ENCODE peak calls at places on chromosomes 2 and 18, in six cellular contexts. One of them, this sample, is unnamed.

GRCh38 chr18:73214970-73215369 is 347.2 kb upstream of the NETO1 start:
- DNase-seq in K562: no peak
- DNase-seq in HepG2: no peak
- DNase-seq in H1: no peak
- DNase-seq in HCT116: no peak
- DNase-seq in GM12878: no peak
- DNase-seq in this sample: no peak

GRCh38 chr2:37117566-37117965 is 33.2 kb downstream of the GPATCH11 start:
- DNase-seq in K562: no peak
- DNase-seq in HCT116: no peak
- DNase-seq in H1: no peak
- DNase-seq in GM12878: no peak
- DNase-seq in HepG2: no peak
- DNase-seq in this sample: no peak

GRCh38 chr2:237126519-237126918 is 40.8 kb downstream of the COPS8 start:
- DNase-seq in HCT116: no peak
- DNase-seq in GM12878: no peak
- DNase-seq in H1: no peak
- DNase-seq in HepG2: no peak
- DNase-seq in K562: no peak
- DNase-seq in this sample: no peak

GRCh38 chr2:126381081-126381480 is 274.9 kb upstream of the GYPC start:
- DNase-seq in HCT116: no peak
- DNase-seq in HepG2: no peak
- DNase-seq in K562: no peak
- DNase-seq in H1: no peak
- DNase-seq in GM12878: no peak
- DNase-seq in this sample: no peak

GRCh38 chr2:240435955-240436625 is 627 bp downstream of the GPC1 start:
- DNase-seq in H1: no peak
- DNase-seq in GM12878: no peak
- DNase-seq in K562: no peak
- DNase-seq in HepG2: no peak
- DNase-seq in HCT116: no peak
- DNase-seq in this sample: no peak

GRCh38 chr2:37894047-37894446 is 31.0 kb upstream of the RMDN2 start:
- DNase-seq in HepG2: no peak
- DNase-seq in GM12878: no peak
- DNase-seq in K562: no peak
- DNase-seq in H1: no peak
- DNase-seq in HCT116: no peak
- DNase-seq in this sample: no peak

GRCh38 chr2:76711490-76711889 is 810.7 kb downstream of the LRRTM4 start:
- DNase-seq in H1: no peak
- DNase-seq in GM12878: no peak
- DNase-seq in HepG2: no peak
- DNase-seq in HCT116: no peak
- DNase-seq in K562: no peak
- DNase-seq in this sample: no peak

GRCh38 chr2:136191041-136191440 is 73.1 kb upstream of the CXCR4 start:
- DNase-seq in H1: no peak
- DNase-seq in GM12878: no peak
- DNase-seq in HCT116: no peak
- DNase-seq in HepG2: no peak
- DNase-seq in K562: no peak
- DNase-seq in this sample: no peak

GRCh38 chr2:8676915-8677645 is 4.8 kb upstream of the ID2 start:
- DNase-seq in HCT116: no peak
- DNase-seq in K562: no peak
- DNase-seq in HepG2: no peak
- DNase-seq in H1: no peak
- DNase-seq in GM12878: no peak
- DNase-seq in this sample: no peak

GRCh38 chr2:219124379-219125110 is 36.1 kb downstream of the NHEJ1 start:
- DNase-seq in K562: peak; percentile 74
- DNase-seq in H1: no peak
- DNase-seq in HCT116: no peak
- DNase-seq in GM12878: no peak
- DNase-seq in HepG2: no peak
- DNase-seq in this sample: no peak

GRCh38 chr18:77136871-77137665 is 4.5 kb upstream of the MBP start:
- DNase-seq in GM12878: no peak
- DNase-seq in K562: no peak
- DNase-seq in HCT116: no peak
- DNase-seq in HepG2: no peak
- DNase-seq in H1: no peak
- DNase-seq in this sample: no peak

GRCh38 chr18:56789004-56789888 is 138.1 kb downstream of the WDR7 start:
- DNase-seq in H1: no peak
- DNase-seq in GM12878: no peak
- DNase-seq in K562: peak; percentile 48
- DNase-seq in HepG2: peak; percentile 33
- DNase-seq in HCT116: peak; percentile 23
- DNase-seq in this sample: peak; percentile 33

GRCh38 chr2:65053199-65053598 is 3.0 kb upstream of the CEP68 start:
- DNase-seq in GM12878: peak; percentile 91
- DNase-seq in HepG2: no peak
- DNase-seq in K562: no peak
- DNase-seq in H1: no peak
- DNase-seq in HCT116: no peak
- DNase-seq in this sample: no peak

GRCh38 chr2:76169289-76169688 is 458.6 kb upstream of the GCFC2 start:
- DNase-seq in HCT116: no peak
- DNase-seq in HepG2: no peak
- DNase-seq in GM12878: no peak
- DNase-seq in K562: no peak
- DNase-seq in H1: no peak
- DNase-seq in this sample: no peak

GRCh38 chr2:33426666-33427231 is 49.7 kb upstream of the RASGRP3 start:
- DNase-seq in K562: peak; percentile 52
- DNase-seq in HepG2: peak; percentile 23
- DNase-seq in GM12878: no peak
- DNase-seq in H1: no peak
- DNase-seq in HCT116: no peak
- DNase-seq in this sample: no peak

GRCh38 chr2:181185948-181186347 is 205.5 kb downstream of the UBE2E3 start:
- DNase-seq in GM12878: no peak
- DNase-seq in K562: no peak
- DNase-seq in HCT116: no peak
- DNase-seq in HepG2: no peak
- DNase-seq in H1: no peak
- DNase-seq in this sample: no peak

GRCh38 chr2:109479804-109480203 is 134.0 kb downstream of the SEPTIN10 start:
- DNase-seq in H1: no peak
- DNase-seq in K562: no peak
- DNase-seq in GM12878: no peak
- DNase-seq in HepG2: no peak
- DNase-seq in HCT116: no peak
- DNase-seq in this sample: no peak

GRCh38 chr2:79984476-79984875 is 320.1 kb downstream of the LRRTM1 start:
- DNase-seq in HCT116: no peak
- DNase-seq in HepG2: no peak
- DNase-seq in K562: no peak
- DNase-seq in H1: no peak
- DNase-seq in GM12878: no peak
- DNase-seq in this sample: no peak

GRCh38 chr2:51782874-51783765 is 751.2 kb upstream of the NRXN1 start:
- DNase-seq in K562: no peak
- DNase-seq in HCT116: peak; percentile 29
- DNase-seq in GM12878: no peak
- DNase-seq in HepG2: no peak
- DNase-seq in H1: no peak
- DNase-seq in this sample: no peak

GRCh38 chr2:193679850-193680249 is 1485.1 kb upstream of the TMEFF2 start:
- DNase-seq in HepG2: no peak
- DNase-seq in K562: no peak
- DNase-seq in H1: no peak
- DNase-seq in HCT116: no peak
- DNase-seq in GM12878: no peak
- DNase-seq in this sample: no peak

GRCh38 chr2:28374331-28374730 is 18.3 kb upstream of the FOSL2 start:
- DNase-seq in K562: no peak
- DNase-seq in HepG2: no peak
- DNase-seq in HCT116: no peak
- DNase-seq in GM12878: no peak
- DNase-seq in H1: no peak
- DNase-seq in this sample: no peak

GRCh38 chr2:213545964-213546363 is 261.7 kb downstream of the SPAG16 start:
- DNase-seq in HepG2: no peak
- DNase-seq in K562: no peak
- DNase-seq in HCT116: no peak
- DNase-seq in GM12878: no peak
- DNase-seq in H1: no peak
- DNase-seq in this sample: no peak

GRCh38 chr2:120803085-120803484 is 67.4 kb downstream of the GLI2 start:
- DNase-seq in GM12878: no peak
- DNase-seq in K562: no peak
- DNase-seq in HepG2: no peak
- DNase-seq in HCT116: no peak
- DNase-seq in H1: no peak
- DNase-seq in this sample: no peak

GRCh38 chr18:10213526-10213925 is 240.9 kb upstream of the APCDD1 start:
- DNase-seq in HepG2: no peak
- DNase-seq in HCT116: no peak
- DNase-seq in H1: no peak
- DNase-seq in GM12878: peak; percentile 41
- DNase-seq in K562: no peak
- DNase-seq in this sample: no peak

GRCh38 chr18:72652990-72653593 is 109.0 kb upstream of the CBLN2 start:
- DNase-seq in H1: peak; percentile 29
- DNase-seq in K562: peak; percentile 29
- DNase-seq in HCT116: no peak
- DNase-seq in GM12878: no peak
- DNase-seq in HepG2: peak; percentile 48
- DNase-seq in this sample: peak; percentile 22

GRCh38 chr2:98012561-98012979 is 16.8 kb upstream of the TMEM131 start:
- DNase-seq in GM12878: peak; percentile 88
- DNase-seq in HCT116: no peak
- DNase-seq in HepG2: no peak
- DNase-seq in H1: no peak
- DNase-seq in K562: no peak
- DNase-seq in this sample: no peak

GRCh38 chr18:76903386-76903785 is 81.0 kb downstream of the ZNF236 start:
- DNase-seq in K562: no peak
- DNase-seq in HepG2: no peak
- DNase-seq in HCT116: no peak
- DNase-seq in H1: no peak
- DNase-seq in GM12878: no peak
- DNase-seq in this sample: no peak

GRCh38 chr18:56353676-56354260 is 284.6 kb downstream of the TXNL1 start:
- DNase-seq in HCT116: no peak
- DNase-seq in GM12878: no peak
- DNase-seq in K562: no peak
- DNase-seq in HepG2: no peak
- DNase-seq in H1: no peak
- DNase-seq in this sample: no peak

GRCh38 chr2:37625156-37625555 is 46.3 kb downstream of the CDC42EP3 start:
- DNase-seq in H1: no peak
- DNase-seq in K562: no peak
- DNase-seq in HepG2: no peak
- DNase-seq in HCT116: no peak
- DNase-seq in GM12878: no peak
- DNase-seq in this sample: no peak

GRCh38 chr18:42559292-42559691 is 556.2 kb downstream of the RIT2 start:
- DNase-seq in K562: no peak
- DNase-seq in HCT116: no peak
- DNase-seq in GM12878: no peak
- DNase-seq in H1: no peak
- DNase-seq in HepG2: no peak
- DNase-seq in this sample: no peak

GRCh38 chr2:207202645-207203044 is 36.9 kb upstream of the KLF7 start:
- DNase-seq in GM12878: no peak
- DNase-seq in H1: no peak
- DNase-seq in HepG2: peak; percentile 28
- DNase-seq in HCT116: peak; percentile 4
- DNase-seq in K562: peak; percentile 28
- DNase-seq in this sample: peak; percentile 49

GRCh38 chr2:148882051-148882450 is 7.0 kb downstream of the KIF5C start:
- DNase-seq in K562: peak; percentile 45
- DNase-seq in HCT116: no peak
- DNase-seq in HepG2: peak; percentile 22
- DNase-seq in H1: no peak
- DNase-seq in GM12878: no peak
- DNase-seq in this sample: no peak
- TF ChIP-seq ZNF274 in K562: no peak
- TF ChIP-seq ZNF274 in HCT116: no peak
- TF ChIP-seq ZNF274 in HepG2: no peak
- TF ChIP-seq ZNF274 in H1: no peak
- TF ChIP-seq ZNF274 in GM12878: no peak
- TF ChIP-seq ZNF274 in this sample: no peak

GRCh38 chr2:102313025-102313424 is 1.7 kb downstream of the IL1RL1 start:
- DNase-seq in K562: no peak
- DNase-seq in GM12878: no peak
- DNase-seq in HCT116: no peak
- DNase-seq in H1: no peak
- DNase-seq in HepG2: no peak
- DNase-seq in this sample: no peak
- TF ChIP-seq ZNF274 in K562: no peak
- TF ChIP-seq ZNF274 in GM12878: no peak
- TF ChIP-seq ZNF274 in HCT116: no peak
- TF ChIP-seq ZNF274 in H1: no peak
- TF ChIP-seq ZNF274 in HepG2: no peak
- TF ChIP-seq ZNF274 in this sample: no peak

GRCh38 chr2:30721241-30721640 is 86.0 kb downstream of the CAPN13 start:
- DNase-seq in GM12878: no peak
- DNase-seq in H1: no peak
- DNase-seq in HCT116: no peak
- DNase-seq in HepG2: no peak
- DNase-seq in K562: no peak
- DNase-seq in this sample: no peak
- TF ChIP-seq ZNF274 in GM12878: no peak
- TF ChIP-seq ZNF274 in H1: no peak
- TF ChIP-seq ZNF274 in HCT116: no peak
- TF ChIP-seq ZNF274 in HepG2: no peak
- TF ChIP-seq ZNF274 in K562: no peak
- TF ChIP-seq ZNF274 in this sample: no peak

DNA sequence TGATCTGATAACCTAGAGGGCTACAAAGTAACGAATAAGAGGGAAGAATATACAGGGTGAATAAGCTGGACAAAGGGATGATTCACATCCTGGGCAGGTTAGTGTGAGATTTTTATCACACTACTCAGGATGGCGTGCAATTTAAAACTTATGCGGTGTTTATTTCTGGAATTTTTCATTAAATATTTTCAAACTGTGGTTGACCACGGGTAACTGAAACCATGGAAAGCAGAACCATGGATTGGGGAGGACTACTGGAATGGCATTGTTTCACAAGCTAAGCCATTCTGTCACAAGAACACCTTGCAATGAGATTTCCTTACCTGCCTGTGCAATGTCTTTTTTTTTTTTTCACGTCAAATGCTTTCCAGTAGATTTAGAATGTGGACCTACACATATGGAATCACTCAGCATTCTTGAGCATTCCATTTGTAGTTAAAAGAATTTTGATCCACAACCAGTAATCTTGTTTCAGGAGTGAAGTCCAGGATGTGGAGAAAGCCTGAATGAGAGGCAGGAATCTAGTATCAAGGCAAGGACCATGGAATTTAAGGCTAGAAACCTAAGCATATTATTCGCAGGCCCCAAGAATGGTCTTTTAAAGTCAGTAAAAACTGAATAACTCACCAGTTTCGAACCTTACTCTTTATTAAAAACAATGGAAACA is 8.0 kb upstream of the CDK15 start:
- DNase-seq in GM12878: no peak
- DNase-seq in H1: no peak
- DNase-seq in K562: no peak
- DNase-seq in HepG2: no peak
- DNase-seq in HCT116: no peak
- DNase-seq in this sample: no peak
- TF ChIP-seq ZNF274 in GM12878: no peak
- TF ChIP-seq ZNF274 in H1: no peak
- TF ChIP-seq ZNF274 in K562: no peak
- TF ChIP-seq ZNF274 in HepG2: no peak
- TF ChIP-seq ZNF274 in HCT116: no peak
- TF ChIP-seq ZNF274 in this sample: no peak

This sample was measured in NT2/D1.